ENCODE peak calls at places on chromosomes 1 and 21, in eight cellular contexts. C, H, P, R, J, K, Y and Q are unnamed samples.

GRCh38 chr1:93196591-93196990 is 16.1 kb downstream of the CCDC18 start:
- DNase-seq in C (no peak), H (no peak), P (no peak), R (peak), J (no peak), K (no peak), Y (peak), Q (no peak)

GRCh38 chr1:182784556-182785171 is 4.9 kb upstream of the NPL start:
- DNase-seq in C (peak), H (peak), P (no peak), R (peak), J (no peak), K (peak), Y (peak), Q (peak)

GRCh38 chr1:156284762-156285161 is 637 bp downstream of the TMEM79 start:
- DNase-seq in C (peak), H (no peak), P (no peak), R (no peak), J (no peak), K (no peak), Y (no peak), Q (no peak)

GRCh38 chr1:175072131-175072941 is 4.7 kb downstream of the TNN start:
- DNase-seq in C (peak), H (peak), P (peak), R (peak), J (no peak), K (peak), Y (peak), Q (peak)

GRCh38 chr1:38013027-38013588 is 574 bp downstream of the UTP11 start:
- DNase-seq in C (peak), H (peak), P (no peak), R (peak), J (no peak), K (no peak), Y (peak), Q (peak)

GRCh38 chr21:41851090-41851790 is 27.9 kb downstream of the PRDM15 start:
- DNase-seq in C (no peak), H (no peak), P (no peak), R (no peak), J (no peak), K (no peak), Y (no peak), Q (no peak)

GRCh38 chr1:215583185-215583692 is 16.1 kb downstream of the KCTD3 start:
- DNase-seq in C (no peak), H (no peak), P (no peak), R (no peak), J (no peak), K (no peak), Y (no peak), Q (no peak)

GRCh38 chr1:3543076-3544049 is 67.9 kb downstream of the MEGF6 start:
- DNase-seq in C (peak), H (peak), P (no peak), R (peak), J (peak), K (no peak), Y (peak), Q (no peak)

GRCh38 chr1:151512801-151513625 is 1.8 kb downstream of the CGN start:
- DNase-seq in C (no peak), H (no peak), P (no peak), R (no peak), J (no peak), K (no peak), Y (no peak), Q (no peak)

GRCh38 chr1:210500831-210501230 is 172.1 kb downstream of the HHAT start:
- DNase-seq in C (no peak), H (no peak), P (no peak), R (no peak), J (no peak), K (no peak), Y (no peak), Q (no peak)

GRCh38 chr1:210292276-210292851 is 36.3 kb upstream of the HHAT start:
- DNase-seq in C (no peak), H (peak), P (peak), R (peak), J (peak), K (no peak), Y (no peak), Q (no peak)

GRCh38 chr1:204493145-204493881 is 1.3 kb downstream of the PIK3C2B start:
- DNase-seq in C (no peak), H (peak), P (no peak), R (peak), J (peak), K (no peak), Y (no peak), Q (peak)

GRCh38 chr1:43637267-43637666 is 12.7 kb upstream of the KDM4A start:
- DNase-seq in C (no peak), H (no peak), P (no peak), R (no peak), J (no peak), K (no peak), Y (no peak), Q (no peak)

GRCh38 chr1:54404939-54405880 is 984 bp downstream of the SSBP3 start:
- DNase-seq in C (no peak), H (peak), P (no peak), R (peak), J (no peak), K (no peak), Y (no peak), Q (no peak)

GRCh38 chr1:6027591-6027990 is 18.1 kb upstream of the KCNAB2 start:
- DNase-seq in C (no peak), H (no peak), P (peak), R (no peak), J (no peak), K (peak), Y (no peak), Q (peak)

GRCh38 chr1:200095057-200095577 is 67.6 kb downstream of the NR5A2 start:
- DNase-seq in C (no peak), H (no peak), P (no peak), R (no peak), J (no peak), K (no peak), Y (no peak), Q (no peak)

GRCh38 chr1:186304982-186305949 is 69.8 kb downstream of the TPR start:
- DNase-seq in C (peak), H (peak), P (no peak), R (peak), J (no peak), K (peak), Y (no peak), Q (no peak)

GRCh38 chr1:37676281-37677243 is 15.8 kb upstream of the CDCA8 start:
- DNase-seq in C (no peak), H (no peak), P (no peak), R (no peak), J (peak), K (no peak), Y (no peak), Q (no peak)

GRCh38 chr1:103250441-103250861 is 142.1 kb upstream of the COL11A1 start:
- DNase-seq in C (no peak), H (no peak), P (no peak), R (peak), J (no peak), K (no peak), Y (no peak), Q (no peak)

GRCh38 chr1:25099343-25099951 is 132.9 kb downstream of the SYF2 start:
- DNase-seq in C (no peak), H (no peak), P (no peak), R (no peak), J (no peak), K (peak), Y (no peak), Q (peak)

GRCh38 chr1:203519053-203519770 is 25.3 kb downstream of the OPTC start:
- DNase-seq in C (no peak), H (peak), P (no peak), R (no peak), J (no peak), K (no peak), Y (no peak), Q (no peak)

GRCh38 chr1:39394598-39394997 is 96.8 kb upstream of the BMP8A start:
- DNase-seq in C (no peak), H (no peak), P (no peak), R (no peak), J (no peak), K (no peak), Y (peak), Q (no peak)